ENCODE peak calls at places on chromosomes 6 and 20, in seven cellular contexts. C is heart right ventricle, D is BE2C, Q is colonic mucosa, V is cardiac muscle cell, X is uterus, H is ovary. L is an unnamed sample. For H3K9me3 and H3K4me1, the result is how much of the 10 kb centered on the place peaks cover.

GRCh38 chr6:15408008-15408407 is 162.1 kb downstream of the JARID2 start:
- DNase-seq in X (no peak), C (no peak), V (no peak), D (no peak), H (no peak), Q (no peak), L (no peak)

GRCh38 chr6:53926505-53926904 is 131.7 kb downstream of the LRRC1 start:
- DNase-seq in H (no peak), X (no peak), C (no peak), V (no peak), Q (no peak), D (no peak), L (no peak)

GRCh38 chr6:46756469-46757205 is 9.9 kb downstream of the ANKRD66 start:
- DNase-seq in Q (no peak), C (no peak), X (no peak), V (peak), D (no peak), H (no peak), L (no peak)

GRCh38 chr6:168110437-168110836 is 31.4 kb upstream of the FRMD1 start:
- DNase-seq in Q (no peak), H (no peak), C (no peak), V (no peak), D (no peak), X (no peak), L (no peak)

GRCh38 chr6:38370653-38371311 is 268.9 kb downstream of the BTBD9 start:
- DNase-seq in D (no peak), Q (no peak), C (no peak), X (peak), H (no peak), V (no peak), L (no peak)

GRCh38 chr6:154408906-154409500 is 52.4 kb upstream of the IPCEF1 start:
- DNase-seq in V (no peak), X (no peak), C (no peak), H (no peak), D (no peak), Q (no peak), L (no peak)

GRCh38 chr20:51062065-51062464 is 39.2 kb upstream of the KCNG1 start:
- DNase-seq in C (no peak), H (no peak), X (no peak), D (no peak), V (no peak), Q (no peak), L (no peak)

GRCh38 chr6:117545161-117545595 is 57.1 kb downstream of the GOPC start:
- DNase-seq in C (no peak), H (no peak), D (no peak), Q (no peak), V (no peak), X (no peak), L (peak)

GRCh38 chr6:74222768-74223321 is 526.8 kb downstream of the CD109 start:
- DNase-seq in V (no peak), C (no peak), H (no peak), Q (no peak), D (no peak), X (no peak), L (no peak)

GRCh38 chr6:71284785-71285184 is 3.8 kb upstream of the OGFRL1 start:
- DNase-seq in H (no peak), V (no peak), D (no peak), Q (no peak), X (no peak), C (no peak), L (no peak)

GRCh38 chr20:50710492-50711063 is 19.2 kb upstream of the RIPOR3 start:
- DNase-seq in C (no peak), Q (no peak), X (no peak), D (no peak), V (no peak), H (no peak), L (no peak)

GRCh38 chr6:1756472-1757129 is 146.9 kb downstream of the FOXC1 start:
- DNase-seq in D (no peak), C (no peak), X (no peak), Q (no peak), H (no peak), V (no peak), L (no peak)

GRCh38 chr6:39079197-39079596 is 30.6 kb downstream of the GLP1R start:
- DNase-seq in V (no peak), C (no peak), D (no peak), H (no peak), X (no peak), Q (no peak), L (no peak)

GRCh38 chr6:136725124-136725523 is 67.2 kb downstream of the MAP3K5 start:
- DNase-seq in H (no peak), C (no peak), D (no peak), X (no peak), V (no peak), Q (no peak), L (no peak)

GRCh38 chr6:113732384-113732966 is 124.7 kb upstream of the MARCKS start:
- DNase-seq in D (peak), V (peak), X (peak), H (no peak), Q (peak), C (peak), L (no peak)

GRCh38 chr6:43926644-43927524 is 156.9 kb downstream of the VEGFA start:
- DNase-seq in V (peak), Q (peak), D (peak), C (no peak), X (peak), H (no peak), L (peak)

GRCh38 chr20:56769971-56770570 is 141.0 kb downstream of the TFAP2C start:
- DNase-seq in V (no peak), X (no peak), D (no peak), H (no peak), C (no peak), Q (no peak), L (no peak)

GRCh38 chr20:58868795-58869194 is 16.3 kb downstream of the GNAS start:
- DNase-seq in D (no peak), V (no peak), H (peak), X (no peak), Q (no peak), C (no peak), L (no peak)

GRCh38 chr6:98576811-98577210 is 257.6 kb upstream of the POU3F2 start:
- DNase-seq in C (no peak), D (no peak), Q (no peak), X (no peak), H (no peak), V (no peak), L (no peak)

GRCh38 chr6:71294121-71294523 is 5.5 kb downstream of the OGFRL1 start:
- DNase-seq in H (no peak), D (no peak), X (no peak), Q (no peak), V (no peak), C (no peak), L (no peak)

GRCh38 chr20:45311589-45312211 is 3.6 kb upstream of the MATN4 start:
- DNase-seq in H (peak), X (peak), D (peak), V (peak), Q (peak), C (peak), L (peak)

GRCh38 chr6:36432151-36432633 is 10.5 kb downstream of the PXT1 start:
- DNase-seq in X (no peak), D (no peak), H (no peak), Q (no peak), C (no peak), V (no peak), L (no peak)

GRCh38 chr6:142659661-142660060 is 285.3 kb downstream of the HIVEP2 start:
- DNase-seq in H (no peak), V (no peak), D (no peak), X (no peak), Q (no peak), C (no peak), L (no peak)

GRCh38 chr20:52832151-52832550 is 140.0 kb upstream of the TSHZ2 start:
- DNase-seq in Q (no peak), C (no peak), D (no peak), V (no peak), X (no peak), H (no peak), L (no peak)

GRCh38 chr6:170243791-170244291 is 47.0 kb downstream of the DLL1 start:
- DNase-seq in V (no peak), X (no peak), Q (no peak), H (no peak), D (peak), C (no peak), L (no peak)

GRCh38 chr6:37168809-37169457 is 1.0 kb upstream of the PIM1 start:
- DNase-seq in V (peak), Q (no peak), X (no peak), D (no peak), H (no peak), C (no peak), L (no peak)

GRCh38 chr6:1619666-1620503 is 10.2 kb downstream of the FOXC1 start:
- DNase-seq in X (no peak), C (no peak), V (no peak), D (no peak), Q (no peak), H (no peak), L (no peak)

GRCh38 chr20:35952480-35953410 is 1.6 kb downstream of the SCAND1 start:
- DNase-seq in C (no peak), H (no peak), V (peak), D (no peak), X (no peak), Q (no peak), L (no peak)

GRCh38 chr6:84052204-84052882 is 18.8 kb downstream of the MRAP2 start:
- DNase-seq in C (peak), Q (no peak), V (peak), H (peak), X (no peak), D (peak), L (no peak)

GRCh38 chr6:44359973-44360372 is 17.5 kb downstream of the SPATS1 start:
- DNase-seq in Q (no peak), D (no peak), V (no peak), H (no peak), C (no peak), X (no peak), L (no peak)

GRCh38 chr6:84282566-84282965 is 55.1 kb upstream of the CEP162 start:
- DNase-seq in Q (no peak), D (no peak), C (no peak), H (no peak), X (no peak), V (no peak), L (no peak)

GRCh38 chr20:58627212-58628072 is 23.6 kb upstream of the STX16 start:
- DNase-seq in V (no peak), Q (no peak), C (no peak), D (no peak), X (no peak), H (no peak), L (no peak)

GRCh38 chr6:154956771-154957522 is 38.2 kb upstream of the TIAM2 start:
- DNase-seq in C (no peak), X (no peak), V (no peak), D (no peak), H (no peak), Q (no peak), L (no peak)

GRCh38 chr6:16511723-16512584 is 249.3 kb downstream of the ATXN1 start:
- DNase-seq in D (no peak), Q (no peak), C (no peak), V (no peak), H (no peak), X (no peak), L (no peak)

GRCh38 chr6:36028088-36028886 is 679 bp downstream of the MAPK14 start:
- DNase-seq in Q (peak), V (peak), C (peak), H (peak), D (peak), X (peak), L (peak)

GRCh38 chr20:3889489-3890409 is 562 bp downstream of the PANK2 start:
- DNase-seq in X (peak), Q (peak), C (peak), H (peak), D (peak), V (peak), L (peak)

GRCh38 chr6:75524322-75524972 is 30.8 kb upstream of the FILIP1 start:
- DNase-seq in Q (no peak), V (no peak), H (no peak), C (no peak), D (no peak), X (no peak), L (no peak)

GRCh38 chr6:362924-363249 is 28.7 kb upstream of the IRF4 start:
- DNase-seq in X (no peak), D (no peak), Q (no peak), H (no peak), V (no peak), C (no peak), L (no peak)

GRCh38 chr6:364609-365540 is 26.7 kb upstream of the IRF4 start:
- DNase-seq in D (no peak), V (no peak), H (no peak), C (no peak), X (no peak), Q (no peak), L (no peak)

GRCh38 chr6:363909-364308 is 27.6 kb upstream of the IRF4 start:
- DNase-seq in X (no peak), H (no peak), D (no peak), Q (no peak), V (no peak), C (no peak), L (no peak)

GRCh38 chr6:362231-362923 is 29.2 kb upstream of the IRF4 start:
- DNase-seq in Q (no peak), D (no peak), V (no peak), X (no peak), H (no peak), C (no peak), L (no peak)

GRCh38 chr6:363291-363690 is 28.3 kb upstream of the IRF4 start:
- DNase-seq in D (no peak), V (no peak), C (no peak), Q (no peak), X (no peak), H (no peak), L (no peak)
- H3K9me3 ChIP-seq in D (under half), V (under half), C (under half), Q (under half), X (under half), H (under half), L (under half)

DNA sequence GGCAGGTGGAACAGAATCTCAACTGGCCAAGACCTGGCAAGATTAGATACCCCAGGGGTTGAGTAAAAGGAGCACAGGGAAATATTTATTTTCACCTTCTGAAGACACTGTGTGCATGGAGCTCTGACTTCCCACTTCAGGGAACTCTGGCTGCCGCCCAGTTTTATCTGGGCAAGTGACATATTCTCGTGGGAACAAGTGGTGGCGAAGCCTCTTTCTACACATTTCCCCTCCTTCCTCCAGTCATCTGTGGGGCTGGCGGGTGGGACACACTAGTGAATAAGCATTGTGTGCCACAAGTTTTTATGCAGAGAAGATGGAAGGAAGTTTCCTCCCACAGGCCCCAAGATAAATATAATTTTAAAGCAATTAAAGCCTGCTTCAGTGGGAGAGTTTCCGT is 23.6 kb downstream of the NSFL1C start:
- DNase-seq in Q (no peak), H (no peak), D (no peak), X (no peak), V (no peak), C (no peak), L (no peak)
- H3K4me1 ChIP-seq in Q (under half), H (under half), D (under half), X (under half), V (under half), C (under half), L (under half)

DNA sequence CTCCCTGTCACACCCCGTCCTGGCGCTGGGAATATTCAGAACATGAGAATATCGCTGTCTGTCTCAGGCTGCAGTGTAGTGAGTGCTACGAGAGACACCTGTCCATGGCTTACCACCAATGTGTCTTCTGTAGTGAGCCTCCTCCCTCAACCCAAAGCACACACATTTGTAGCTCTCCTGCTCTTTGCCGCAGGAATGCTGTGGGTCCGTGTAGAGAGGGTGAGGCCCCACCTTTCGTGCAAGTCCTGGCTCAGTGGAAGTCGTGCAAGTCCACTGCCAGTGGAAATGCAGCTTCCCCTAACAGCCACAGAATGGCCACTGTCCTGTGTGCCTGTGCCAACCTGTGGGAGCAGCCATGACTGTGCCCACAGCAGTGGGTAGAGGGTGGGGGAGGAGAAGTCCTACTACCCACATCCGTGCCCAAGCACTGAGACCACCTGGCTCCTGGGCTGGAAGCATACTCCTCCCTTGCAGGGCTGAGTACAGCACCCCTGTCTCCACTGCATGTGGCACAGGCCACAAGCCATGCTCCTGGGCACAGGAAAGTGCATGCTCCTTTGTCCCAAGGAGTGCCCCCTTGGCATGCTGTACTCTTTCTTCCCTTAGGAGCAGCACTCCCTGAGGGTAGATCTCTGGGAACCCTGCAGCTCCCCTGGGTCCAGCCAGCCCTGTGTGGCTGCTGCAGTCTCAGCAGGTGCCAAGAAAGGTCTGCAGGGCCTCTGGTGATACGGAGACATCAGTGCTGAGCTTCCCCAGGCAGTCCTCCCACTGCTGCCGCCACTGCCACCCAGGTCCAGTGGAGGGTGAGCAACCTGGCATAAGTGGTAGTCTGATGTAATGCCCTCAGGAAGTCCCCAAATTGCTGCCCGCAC is 28.0 kb downstream of the IGF2R start:
- DNase-seq in Q (no peak), X (no peak), C (no peak), D (no peak), V (no peak), H (no peak), L (no peak)
- H3K9me3 ChIP-seq in Q (under half), X (under half), C (under half), D (under half), V (under half), H (under half), L (under half)

GRCh38 chr20:2140561-2140960 is 38.9 kb downstream of the STK35 start:
- DNase-seq in D (no peak), C (peak), H (peak), Q (peak), V (no peak), X (peak), L (no peak)

GRCh38 chr20:2137552-2138201 is 36.0 kb downstream of the STK35 start:
- DNase-seq in D (no peak), C (no peak), H (no peak), V (no peak), X (no peak), Q (no peak), L (no peak)

GRCh38 chr20:2139736-2140135 is 38.1 kb downstream of the STK35 start:
- DNase-seq in H (no peak), C (no peak), Q (no peak), V (no peak), D (no peak), X (no peak), L (no peak)

GRCh38 chr20:2141592-2142575 is 40.3 kb downstream of the STK35 start:
- DNase-seq in C (no peak), Q (no peak), D (no peak), H (no peak), V (no peak), X (no peak), L (no peak)

GRCh38 chr20:2139250-2139649 is 37.6 kb downstream of the STK35 start:
- DNase-seq in H (no peak), D (no peak), V (no peak), C (no peak), Q (no peak), X (no peak), L (no peak)
- H3K4me1 ChIP-seq in H (under half), D (under half), V (under half), C (half or more), Q (under half), X (under half), L (under half)

L was measured in Peyer's patch.